ENCODE peak calls at places on chromosomes 11 and 22, in nine cellular contexts. One of them, this sample, is unnamed.
A peak's percentile ranks its signal among the peaks of the same experiment; 100 is the strongest.

GRCh38 chr11:78841451-78842060 is 266.9 kb upstream of the NARS2 start:
- DNase-seq in CD8-positive, alpha-beta T cell: no peak
- DNase-seq in ascending aorta: no peak
- DNase-seq in stomach: no peak
- DNase-seq in pancreas: no peak
- DNase-seq in PC-3: peak; percentile 67
- DNase-seq in brain microvascular endothelial cell: no peak
- DNase-seq in kidney epithelial cell: peak; percentile 23
- DNase-seq in heart left ventricle: no peak
- DNase-seq in this sample: no peak

GRCh38 chr11:88105952-88106351 is 69.3 kb downstream of the RAB38 start:
- DNase-seq in CD8-positive, alpha-beta T cell: no peak
- DNase-seq in kidney epithelial cell: no peak
- DNase-seq in heart left ventricle: no peak
- DNase-seq in ascending aorta: no peak
- DNase-seq in brain microvascular endothelial cell: no peak
- DNase-seq in stomach: no peak
- DNase-seq in pancreas: no peak
- DNase-seq in PC-3: no peak
- DNase-seq in this sample: no peak

GRCh38 chr11:100031973-100032372 is 655.1 kb upstream of the ARHGAP42 start:
- DNase-seq in PC-3: no peak
- DNase-seq in kidney epithelial cell: no peak
- DNase-seq in heart left ventricle: no peak
- DNase-seq in stomach: no peak
- DNase-seq in pancreas: no peak
- DNase-seq in ascending aorta: no peak
- DNase-seq in brain microvascular endothelial cell: no peak
- DNase-seq in CD8-positive, alpha-beta T cell: no peak
- DNase-seq in this sample: no peak

GRCh38 chr11:131749100-131749499 is 378.7 kb downstream of the NTM start:
- DNase-seq in PC-3: peak; percentile 27
- DNase-seq in stomach: no peak
- DNase-seq in kidney epithelial cell: no peak
- DNase-seq in pancreas: no peak
- DNase-seq in CD8-positive, alpha-beta T cell: no peak
- DNase-seq in heart left ventricle: no peak
- DNase-seq in ascending aorta: no peak
- DNase-seq in brain microvascular endothelial cell: peak; percentile 98
- DNase-seq in this sample: peak; percentile 87

GRCh38 chr11:57288771-57289579 is 35.8 kb downstream of the TNKS1BP1 start:
- DNase-seq in pancreas: no peak
- DNase-seq in stomach: no peak
- DNase-seq in heart left ventricle: no peak
- DNase-seq in kidney epithelial cell: no peak
- DNase-seq in ascending aorta: no peak
- DNase-seq in PC-3: peak; percentile 85
- DNase-seq in brain microvascular endothelial cell: peak; percentile 93
- DNase-seq in CD8-positive, alpha-beta T cell: no peak
- DNase-seq in this sample: no peak

GRCh38 chr11:64638017-64638664 is 47.1 kb downstream of the SLC22A12 start:
- DNase-seq in ascending aorta: no peak
- DNase-seq in heart left ventricle: no peak
- DNase-seq in brain microvascular endothelial cell: no peak
- DNase-seq in stomach: no peak
- DNase-seq in kidney epithelial cell: no peak
- DNase-seq in PC-3: no peak
- DNase-seq in CD8-positive, alpha-beta T cell: no peak
- DNase-seq in pancreas: no peak
- DNase-seq in this sample: no peak

GRCh38 chr11:112784323-112785073 is 176.7 kb upstream of the NCAM1 start:
- DNase-seq in brain microvascular endothelial cell: peak; percentile 0
- DNase-seq in CD8-positive, alpha-beta T cell: no peak
- DNase-seq in kidney epithelial cell: peak; percentile 12
- DNase-seq in heart left ventricle: peak; percentile 86
- DNase-seq in pancreas: peak; percentile 41
- DNase-seq in PC-3: no peak
- DNase-seq in stomach: no peak
- DNase-seq in ascending aorta: no peak
- DNase-seq in this sample: no peak

GRCh38 chr11:63589000-63589399 is 25.2 kb downstream of the PLAAT3 start:
- DNase-seq in ascending aorta: no peak
- DNase-seq in pancreas: no peak
- DNase-seq in CD8-positive, alpha-beta T cell: no peak
- DNase-seq in heart left ventricle: no peak
- DNase-seq in kidney epithelial cell: no peak
- DNase-seq in stomach: no peak
- DNase-seq in brain microvascular endothelial cell: no peak
- DNase-seq in PC-3: no peak
- DNase-seq in this sample: no peak

GRCh38 chr11:19241260-19242183 is 777 bp upstream of the E2F8 start:
- DNase-seq in CD8-positive, alpha-beta T cell: no peak
- DNase-seq in PC-3: peak; percentile 63
- DNase-seq in brain microvascular endothelial cell: no peak
- DNase-seq in pancreas: no peak
- DNase-seq in heart left ventricle: peak; percentile 36
- DNase-seq in kidney epithelial cell: no peak
- DNase-seq in stomach: no peak
- DNase-seq in ascending aorta: no peak
- DNase-seq in this sample: no peak

GRCh38 chr22:48333323-48333763 is 1494.3 kb downstream of the BRD1 start:
- DNase-seq in ascending aorta: no peak
- DNase-seq in PC-3: no peak
- DNase-seq in stomach: no peak
- DNase-seq in brain microvascular endothelial cell: no peak
- DNase-seq in CD8-positive, alpha-beta T cell: no peak
- DNase-seq in pancreas: no peak
- DNase-seq in heart left ventricle: no peak
- DNase-seq in kidney epithelial cell: no peak
- DNase-seq in this sample: no peak

GRCh38 chr11:130204703-130205095 is 45.1 kb downstream of the ST14 start:
- DNase-seq in ascending aorta: no peak
- DNase-seq in PC-3: no peak
- DNase-seq in kidney epithelial cell: no peak
- DNase-seq in CD8-positive, alpha-beta T cell: no peak
- DNase-seq in stomach: no peak
- DNase-seq in brain microvascular endothelial cell: no peak
- DNase-seq in pancreas: no peak
- DNase-seq in heart left ventricle: no peak
- DNase-seq in this sample: no peak

GRCh38 chr11:128725630-128726461 is 32.0 kb downstream of the FLI1 start:
- DNase-seq in PC-3: no peak
- DNase-seq in stomach: no peak
- DNase-seq in heart left ventricle: no peak
- DNase-seq in CD8-positive, alpha-beta T cell: peak; percentile 55
- DNase-seq in ascending aorta: no peak
- DNase-seq in brain microvascular endothelial cell: no peak
- DNase-seq in pancreas: no peak
- DNase-seq in kidney epithelial cell: no peak
- DNase-seq in this sample: no peak

GRCh38 chr11:2690261-2690575 is 9.6 kb downstream of the KCNQ1OT1 start:
- DNase-seq in stomach: no peak
- DNase-seq in PC-3: no peak
- DNase-seq in pancreas: no peak
- DNase-seq in kidney epithelial cell: no peak
- DNase-seq in brain microvascular endothelial cell: no peak
- DNase-seq in heart left ventricle: no peak
- DNase-seq in CD8-positive, alpha-beta T cell: no peak
- DNase-seq in ascending aorta: no peak
- DNase-seq in this sample: no peak

GRCh38 chr11:47725445-47726442 is 10.6 kb upstream of the AGBL2 start:
- DNase-seq in CD8-positive, alpha-beta T cell: no peak
- DNase-seq in kidney epithelial cell: no peak
- DNase-seq in stomach: no peak
- DNase-seq in pancreas: no peak
- DNase-seq in brain microvascular endothelial cell: no peak
- DNase-seq in ascending aorta: no peak
- DNase-seq in PC-3: no peak
- DNase-seq in heart left ventricle: no peak
- DNase-seq in this sample: no peak

GRCh38 chr11:47723041-47723440 is 7.9 kb upstream of the AGBL2 start:
- DNase-seq in ascending aorta: no peak
- DNase-seq in kidney epithelial cell: no peak
- DNase-seq in heart left ventricle: peak; percentile 33
- DNase-seq in brain microvascular endothelial cell: no peak
- DNase-seq in pancreas: no peak
- DNase-seq in stomach: no peak
- DNase-seq in PC-3: no peak
- DNase-seq in CD8-positive, alpha-beta T cell: no peak
- DNase-seq in this sample: no peak

GRCh38 chr11:47724041-47724729 is 9.0 kb upstream of the AGBL2 start:
- DNase-seq in heart left ventricle: peak; percentile 40
- DNase-seq in PC-3: peak; percentile 32
- DNase-seq in pancreas: peak; percentile 58
- DNase-seq in CD8-positive, alpha-beta T cell: no peak
- DNase-seq in stomach: no peak
- DNase-seq in kidney epithelial cell: peak; percentile 5
- DNase-seq in brain microvascular endothelial cell: peak; percentile 87
- DNase-seq in ascending aorta: no peak
- DNase-seq in this sample: no peak

GRCh38 chr11:47731466-47731865 is 16.3 kb upstream of the AGBL2 start:
- DNase-seq in CD8-positive, alpha-beta T cell: no peak
- DNase-seq in brain microvascular endothelial cell: no peak
- DNase-seq in pancreas: no peak
- DNase-seq in PC-3: no peak
- DNase-seq in kidney epithelial cell: no peak
- DNase-seq in ascending aorta: no peak
- DNase-seq in stomach: no peak
- DNase-seq in heart left ventricle: no peak
- DNase-seq in this sample: no peak

GRCh38 chr11:47726878-47727514 is 11.8 kb upstream of the AGBL2 start:
- DNase-seq in brain microvascular endothelial cell: no peak
- DNase-seq in pancreas: no peak
- DNase-seq in stomach: no peak
- DNase-seq in kidney epithelial cell: no peak
- DNase-seq in heart left ventricle: no peak
- DNase-seq in ascending aorta: no peak
- DNase-seq in CD8-positive, alpha-beta T cell: no peak
- DNase-seq in PC-3: no peak
- DNase-seq in this sample: no peak
- H3K36me3 ChIP-seq in brain microvascular endothelial cell: peaks cover 92% of the 10 kb centered on the region
- H3K36me3 ChIP-seq in pancreas: peaks cover 34% of the 10 kb centered on the region
- H3K36me3 ChIP-seq in stomach: peaks cover 98% of the 10 kb centered on the region
- H3K36me3 ChIP-seq in kidney epithelial cell: peaks cover 8% of the 10 kb centered on the region
- H3K36me3 ChIP-seq in heart left ventricle: peaks cover 100% of the 10 kb centered on the region
- H3K36me3 ChIP-seq in ascending aorta: peaks cover 78% of the 10 kb centered on the region
- H3K36me3 ChIP-seq in CD8-positive, alpha-beta T cell: peaks cover 67% of the 10 kb centered on the region
- H3K36me3 ChIP-seq in PC-3: peaks cover 77% of the 10 kb centered on the region
- H3K36me3 ChIP-seq in this sample: peaks cover 32% of the 10 kb centered on the region

DNA sequence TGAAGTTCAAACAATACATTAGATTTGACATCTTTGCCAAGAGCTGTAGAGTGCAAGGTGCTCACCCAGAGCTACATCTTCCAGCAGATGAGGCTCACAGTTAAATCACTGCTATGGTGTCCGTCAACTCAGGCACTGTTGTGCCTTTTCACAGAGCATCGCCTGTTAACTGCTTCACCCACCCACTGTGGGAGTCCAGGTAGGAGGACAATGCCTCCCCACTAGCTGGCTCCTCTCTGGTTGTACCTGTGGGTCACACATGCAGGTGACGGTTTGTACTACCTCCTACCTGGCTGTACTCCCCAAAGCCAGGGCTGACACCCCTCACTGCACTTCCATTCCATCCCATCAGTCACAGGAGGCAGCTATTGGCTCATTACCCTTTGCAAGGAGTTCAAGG is 84.6 kb upstream of the TOP3B start:
- DNase-seq in brain microvascular endothelial cell: no peak
- DNase-seq in heart left ventricle: no peak
- DNase-seq in stomach: no peak
- DNase-seq in ascending aorta: no peak
- DNase-seq in pancreas: no peak
- DNase-seq in kidney epithelial cell: no peak
- DNase-seq in PC-3: no peak
- DNase-seq in CD8-positive, alpha-beta T cell: no peak
- DNase-seq in this sample: no peak
- TF ChIP-seq CTCF in brain microvascular endothelial cell: no peak
- TF ChIP-seq CTCF in heart left ventricle: no peak
- TF ChIP-seq CTCF in stomach: no peak
- TF ChIP-seq CTCF in ascending aorta: no peak
- TF ChIP-seq CTCF in pancreas: no peak
- TF ChIP-seq CTCF in kidney epithelial cell: no peak
- TF ChIP-seq CTCF in PC-3: no peak
- TF ChIP-seq CTCF in CD8-positive, alpha-beta T cell: no peak
- TF ChIP-seq CTCF in this sample: no peak

DNA sequence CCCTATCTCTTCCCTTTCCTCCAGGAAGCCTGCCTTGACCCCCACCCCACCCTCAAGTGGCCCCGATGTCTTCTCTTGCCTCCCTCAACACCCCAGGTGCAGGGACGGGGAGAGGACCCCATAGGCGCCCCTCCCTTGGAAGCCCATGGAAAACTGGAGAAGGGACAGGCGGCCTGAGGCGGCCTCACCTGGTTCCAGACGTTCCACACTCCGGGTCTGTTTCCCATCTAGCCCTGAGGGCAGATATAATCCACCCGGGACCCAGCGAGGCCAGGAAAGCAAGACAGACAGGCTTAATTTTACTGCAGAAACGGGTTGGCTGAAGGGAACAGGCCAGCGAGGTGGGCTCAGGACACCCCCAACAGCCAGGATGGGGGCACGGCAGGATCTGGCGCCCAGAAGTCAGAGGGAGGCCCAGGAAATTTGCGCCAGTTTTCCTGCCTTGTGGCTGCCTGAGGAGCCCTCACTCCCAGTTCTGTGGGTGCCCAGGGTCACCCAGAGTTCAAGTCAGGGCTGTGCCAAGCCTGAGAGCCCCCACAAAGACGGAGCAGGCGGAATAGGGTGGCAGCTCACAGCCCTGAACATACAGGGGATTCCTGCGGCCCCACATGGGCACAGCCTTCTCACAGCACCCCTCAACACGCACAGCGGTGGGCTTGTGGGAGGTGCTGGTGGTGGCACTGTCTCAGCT is 3.0 kb upstream of the SIGIRR start:
- DNase-seq in heart left ventricle: peak; percentile 26
- DNase-seq in kidney epithelial cell: no peak
- DNase-seq in PC-3: no peak
- DNase-seq in brain microvascular endothelial cell: no peak
- DNase-seq in stomach: no peak
- DNase-seq in ascending aorta: peak; percentile 0
- DNase-seq in pancreas: no peak
- DNase-seq in CD8-positive, alpha-beta T cell: no peak
- DNase-seq in this sample: no peak
- H3K4me3 ChIP-seq in heart left ventricle: peak overlapping the region; percentile 66
- H3K4me3 ChIP-seq in kidney epithelial cell: no peak overlapping the region
- H3K4me3 ChIP-seq in PC-3: peak overlapping the region; percentile 80
- H3K4me3 ChIP-seq in brain microvascular endothelial cell: no peak overlapping the region
- H3K4me3 ChIP-seq in stomach: peak overlapping the region; percentile 66
- H3K4me3 ChIP-seq in ascending aorta: no peak overlapping the region
- H3K4me3 ChIP-seq in pancreas: peak overlapping the region; percentile 67
- H3K4me3 ChIP-seq in CD8-positive, alpha-beta T cell: no peak overlapping the region
- H3K4me3 ChIP-seq in this sample: no peak overlapping the region

DNA sequence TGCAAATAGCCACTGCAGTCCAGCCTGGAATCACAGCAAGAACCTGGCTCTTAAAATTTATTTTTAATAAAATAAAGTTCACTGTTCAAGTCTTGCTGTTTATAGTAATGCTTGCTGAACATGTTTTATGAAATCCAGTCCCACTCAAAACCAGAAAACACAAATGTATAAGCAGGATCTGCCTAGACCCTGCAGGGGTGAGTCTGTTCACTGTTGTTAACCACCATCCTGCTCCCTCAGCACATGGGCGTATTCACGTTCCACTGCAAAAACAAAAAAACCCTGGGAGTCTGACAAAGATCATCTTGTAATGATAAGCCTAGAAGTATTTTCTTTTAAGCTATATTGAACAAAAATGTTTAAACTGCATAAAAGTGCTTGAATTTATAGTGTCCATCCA is 45.0 kb upstream of the CTTN start:
- DNase-seq in kidney epithelial cell: no peak
- DNase-seq in ascending aorta: no peak
- DNase-seq in pancreas: no peak
- DNase-seq in heart left ventricle: no peak
- DNase-seq in brain microvascular endothelial cell: no peak
- DNase-seq in PC-3: no peak
- DNase-seq in stomach: no peak
- DNase-seq in CD8-positive, alpha-beta T cell: no peak
- DNase-seq in this sample: no peak
- H3K36me3 ChIP-seq in kidney epithelial cell: peaks cover 2% of the 10 kb centered on the region
- H3K36me3 ChIP-seq in ascending aorta: peaks cover 50% of the 10 kb centered on the region
- H3K36me3 ChIP-seq in pancreas: peaks cover 9% of the 10 kb centered on the region
- H3K36me3 ChIP-seq in heart left ventricle: peaks cover 93% of the 10 kb centered on the region
- H3K36me3 ChIP-seq in brain microvascular endothelial cell: peaks cover 49% of the 10 kb centered on the region
- H3K36me3 ChIP-seq in PC-3: peaks cover 62% of the 10 kb centered on the region
- H3K36me3 ChIP-seq in stomach: peaks cover 93% of the 10 kb centered on the region
- H3K36me3 ChIP-seq in CD8-positive, alpha-beta T cell: peaks cover 17% of the 10 kb centered on the region
- H3K36me3 ChIP-seq in this sample: peaks cover 21% of the 10 kb centered on the region